ENCODE peak calls at places on chromosomes 16 and 17, in five cellular contexts. One of them, this sample, is unnamed.

GRCh38 chr16:17335826-17336492 is 134.8 kb downstream of the XYLT1 start:
- DNase-seq in HepG2: no peak
- DNase-seq in H1: no peak
- DNase-seq in GM12878: no peak
- DNase-seq in NT2/D1: no peak
- DNase-seq in this sample: no peak

GRCh38 chr17:15269690-15270089 is 4.6 kb upstream of the PMP22 start:
- DNase-seq in NT2/D1: no peak
- DNase-seq in HepG2: no peak
- DNase-seq in H1: no peak
- DNase-seq in GM12878: no peak
- DNase-seq in this sample: no peak

GRCh38 chr17:74340470-74341023 is 14.5 kb downstream of the KIF19 start:
- DNase-seq in GM12878: no peak
- DNase-seq in HepG2: peak
- DNase-seq in NT2/D1: no peak
- DNase-seq in H1: no peak
- DNase-seq in this sample: no peak

GRCh38 chr17:81424613-81425017 is 29.4 kb downstream of the BAHCC1 start:
- DNase-seq in H1: no peak
- DNase-seq in GM12878: no peak
- DNase-seq in NT2/D1: no peak
- DNase-seq in HepG2: no peak
- DNase-seq in this sample: no peak

GRCh38 chr16:17633146-17633966 is 162.6 kb upstream of the XYLT1 start:
- DNase-seq in H1: no peak
- DNase-seq in GM12878: no peak
- DNase-seq in HepG2: no peak
- DNase-seq in NT2/D1: no peak
- DNase-seq in this sample: no peak

GRCh38 chr17:144936-145670 is 7.7 kb downstream of the SCGB1C2 start:
- DNase-seq in HepG2: no peak
- DNase-seq in GM12878: no peak
- DNase-seq in H1: peak
- DNase-seq in NT2/D1: no peak
- DNase-seq in this sample: no peak

GRCh38 chr16:67959520-67959919 is 8.9 kb downstream of the SLC12A4 start:
- DNase-seq in GM12878: no peak
- DNase-seq in HepG2: no peak
- DNase-seq in H1: no peak
- DNase-seq in NT2/D1: no peak
- DNase-seq in this sample: no peak

GRCh38 chr17:59284317-59284716 is 47.1 kb upstream of the YPEL2 start:
- DNase-seq in NT2/D1: no peak
- DNase-seq in H1: no peak
- DNase-seq in GM12878: no peak
- DNase-seq in HepG2: no peak
- DNase-seq in this sample: no peak

GRCh38 chr17:83053021-83053778 is 26.2 kb upstream of the METRNL start:
- DNase-seq in NT2/D1: no peak
- DNase-seq in H1: peak
- DNase-seq in GM12878: no peak
- DNase-seq in HepG2: no peak
- DNase-seq in this sample: no peak

GRCh38 chr16:27698266-27698665 is 148.3 kb downstream of the KATNIP start:
- DNase-seq in NT2/D1: peak
- DNase-seq in GM12878: no peak
- DNase-seq in H1: peak
- DNase-seq in HepG2: no peak
- DNase-seq in this sample: peak

GRCh38 chr16:89090182-89090630 is 3.4 kb upstream of the ACSF3 start:
- DNase-seq in GM12878: no peak
- DNase-seq in NT2/D1: no peak
- DNase-seq in HepG2: no peak
- DNase-seq in H1: no peak
- DNase-seq in this sample: no peak

GRCh38 chr17:38465420-38466345 is 37.4 kb downstream of the ARHGAP23 start:
- DNase-seq in H1: no peak
- DNase-seq in NT2/D1: no peak
- DNase-seq in GM12878: no peak
- DNase-seq in HepG2: no peak
- DNase-seq in this sample: peak

GRCh38 chr16:22627043-22627442 is 116.4 kb downstream of the NPIPB5 start:
- DNase-seq in H1: no peak
- DNase-seq in GM12878: no peak
- DNase-seq in NT2/D1: no peak
- DNase-seq in HepG2: no peak
- DNase-seq in this sample: no peak

GRCh38 chr16:2715519-2715918 is 4.5 kb downstream of the PRSS27 start:
- DNase-seq in NT2/D1: no peak
- DNase-seq in GM12878: no peak
- DNase-seq in H1: peak
- DNase-seq in HepG2: no peak
- DNase-seq in this sample: no peak

GRCh38 chr16:75486014-75486404 is 9.2 kb downstream of the CHST6 start:
- DNase-seq in HepG2: no peak
- DNase-seq in GM12878: no peak
- DNase-seq in NT2/D1: no peak
- DNase-seq in H1: no peak
- DNase-seq in this sample: no peak

GRCh38 chr17:77644181-77644972 is 314.1 kb upstream of the TNRC6C start:
- DNase-seq in GM12878: no peak
- DNase-seq in H1: no peak
- DNase-seq in NT2/D1: no peak
- DNase-seq in HepG2: no peak
- DNase-seq in this sample: no peak

GRCh38 chr17:72076678-72077030 is 44.2 kb upstream of the SOX9 start:
- DNase-seq in GM12878: no peak
- DNase-seq in HepG2: no peak
- DNase-seq in NT2/D1: no peak
- DNase-seq in H1: no peak
- DNase-seq in this sample: no peak

GRCh38 chr17:72075995-72076677 is 44.7 kb upstream of the SOX9 start:
- DNase-seq in HepG2: peak
- DNase-seq in GM12878: no peak
- DNase-seq in NT2/D1: no peak
- DNase-seq in H1: no peak
- DNase-seq in this sample: no peak

GRCh38 chr17:72079700-72080099 is 41.1 kb upstream of the SOX9 start:
- DNase-seq in HepG2: no peak
- DNase-seq in GM12878: no peak
- DNase-seq in H1: no peak
- DNase-seq in NT2/D1: no peak
- DNase-seq in this sample: no peak

GRCh38 chr17:72077326-72077960 is 43.4 kb upstream of the SOX9 start:
- DNase-seq in NT2/D1: no peak
- DNase-seq in H1: no peak
- DNase-seq in GM12878: no peak
- DNase-seq in HepG2: no peak
- DNase-seq in this sample: no peak
- TF ChIP-seq SUZ12 in NT2/D1: no peak
- TF ChIP-seq SUZ12 in H1: no peak
- TF ChIP-seq SUZ12 in GM12878: no peak
- TF ChIP-seq SUZ12 in HepG2: no peak
- TF ChIP-seq SUZ12 in this sample: no peak

GRCh38 chr17:7354262-7354781 is 634 bp upstream of the TMEM95 start:
- DNase-seq in H1: no peak
- DNase-seq in HepG2: no peak
- DNase-seq in NT2/D1: no peak
- DNase-seq in GM12878: no peak
- DNase-seq in this sample: no peak

GRCh38 chr17:7352559-7352889 is 562 bp downstream of the KCTD11 start:
- DNase-seq in GM12878: no peak
- DNase-seq in HepG2: no peak
- DNase-seq in H1: no peak
- DNase-seq in NT2/D1: no peak
- DNase-seq in this sample: no peak

GRCh38 chr17:7352910-7353635 is 1.1 kb downstream of the KCTD11 start:
- DNase-seq in GM12878: no peak
- DNase-seq in H1: no peak
- DNase-seq in NT2/D1: no peak
- DNase-seq in HepG2: no peak
- DNase-seq in this sample: no peak

GRCh38 chr17:7355053-7355452 is at the start of gene TMEM95:
- DNase-seq in HepG2: no peak
- DNase-seq in H1: no peak
- DNase-seq in NT2/D1: no peak
- DNase-seq in GM12878: no peak
- DNase-seq in this sample: no peak

DNA sequence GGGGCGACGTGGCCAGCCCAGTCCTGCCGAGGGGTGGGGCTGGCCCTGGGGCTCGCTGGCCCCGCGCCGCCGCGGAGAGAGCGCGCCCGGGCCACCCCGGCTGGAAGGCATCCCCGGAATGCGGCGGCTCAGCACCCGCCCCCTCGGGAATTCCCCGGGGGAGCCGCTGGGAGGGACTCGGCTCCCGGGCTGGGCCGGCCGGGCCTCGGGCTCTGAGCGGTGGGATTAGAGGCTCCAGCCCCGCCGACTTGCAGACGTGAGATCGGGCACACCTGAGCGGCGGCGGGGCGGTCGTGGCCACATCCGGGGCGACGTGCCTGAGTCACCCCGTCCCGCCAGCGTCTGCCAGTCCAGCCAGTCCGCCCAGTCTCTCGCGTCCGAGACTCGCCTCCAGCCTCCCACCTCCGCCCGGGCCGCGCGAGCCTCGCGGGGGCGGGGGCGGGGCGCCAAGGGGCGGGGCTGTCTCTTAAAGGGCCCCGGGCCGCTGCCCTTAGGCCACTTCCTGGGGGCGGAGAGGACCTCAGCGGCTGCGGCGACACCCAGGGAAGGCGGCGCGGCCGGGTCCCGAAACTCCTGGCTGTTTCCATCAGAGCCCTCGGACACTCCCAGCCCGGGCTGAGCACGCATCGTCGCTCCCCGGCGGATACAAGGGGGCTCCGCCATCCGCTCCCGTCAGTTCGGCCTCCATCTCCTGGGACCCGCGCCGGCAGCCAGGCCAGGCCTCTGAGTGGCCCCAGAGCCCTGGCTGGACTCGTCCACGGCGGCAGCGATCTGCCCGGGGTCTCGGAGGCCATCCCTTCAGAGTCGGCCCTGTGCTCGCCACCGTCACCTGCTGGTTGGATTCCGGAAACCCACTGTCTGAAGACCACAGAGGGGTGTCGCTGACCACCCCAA is at the start of gene KCTD11:
- DNase-seq in GM12878: no peak
- DNase-seq in NT2/D1: no peak
- DNase-seq in HepG2: peak
- DNase-seq in H1: peak
- DNase-seq in this sample: peak
- TF ChIP-seq SUZ12 in GM12878: no peak
- TF ChIP-seq SUZ12 in NT2/D1: no peak
- TF ChIP-seq SUZ12 in HepG2: no peak
- TF ChIP-seq SUZ12 in H1: no peak
- TF ChIP-seq SUZ12 in this sample: no peak

DNA sequence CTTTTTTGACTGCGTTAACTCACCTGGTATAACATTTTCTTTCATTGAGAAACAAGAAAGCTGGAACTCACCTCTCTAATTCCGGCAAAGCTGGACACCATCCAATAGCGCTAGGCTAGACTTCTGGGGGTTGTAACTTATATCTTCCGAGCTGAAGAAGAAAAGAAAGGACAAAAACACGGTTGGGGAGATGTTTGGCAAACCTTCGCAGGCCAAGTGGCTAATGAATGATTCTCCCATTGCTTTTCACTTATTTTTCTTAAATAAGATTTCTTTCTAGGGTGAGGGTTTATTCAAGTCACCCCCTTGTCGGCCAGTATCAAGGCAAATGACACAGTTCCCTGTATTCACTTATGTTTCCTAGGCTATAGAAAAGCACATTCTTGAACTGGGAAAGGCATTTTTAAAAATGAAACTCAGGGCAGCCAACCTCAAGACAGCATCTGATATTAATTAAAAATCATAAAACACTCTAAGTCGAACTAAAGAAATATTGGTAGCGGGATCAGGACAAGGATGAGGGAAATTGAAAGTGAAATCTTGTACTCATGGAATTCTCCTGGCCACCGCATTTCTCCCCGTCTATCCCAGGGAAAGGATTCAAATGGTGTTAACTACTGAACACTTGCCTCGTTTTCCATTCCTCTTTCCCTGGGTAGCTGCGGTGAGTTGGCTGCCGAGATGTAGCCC is 95.9 kb upstream of the ZFHX3 start:
- DNase-seq in HepG2: no peak
- DNase-seq in H1: no peak
- DNase-seq in NT2/D1: no peak
- DNase-seq in GM12878: no peak
- DNase-seq in this sample: no peak
- TF ChIP-seq SUZ12 in HepG2: no peak
- TF ChIP-seq SUZ12 in H1: no peak
- TF ChIP-seq SUZ12 in NT2/D1: no peak
- TF ChIP-seq SUZ12 in GM12878: no peak
- TF ChIP-seq SUZ12 in this sample: no peak

GRCh38 chr17:55038291-55038690 is 69.7 kb downstream of the STXBP4 start:
- DNase-seq in H1: no peak
- DNase-seq in NT2/D1: no peak
- DNase-seq in GM12878: no peak
- DNase-seq in HepG2: no peak
- DNase-seq in this sample: no peak

DNA sequence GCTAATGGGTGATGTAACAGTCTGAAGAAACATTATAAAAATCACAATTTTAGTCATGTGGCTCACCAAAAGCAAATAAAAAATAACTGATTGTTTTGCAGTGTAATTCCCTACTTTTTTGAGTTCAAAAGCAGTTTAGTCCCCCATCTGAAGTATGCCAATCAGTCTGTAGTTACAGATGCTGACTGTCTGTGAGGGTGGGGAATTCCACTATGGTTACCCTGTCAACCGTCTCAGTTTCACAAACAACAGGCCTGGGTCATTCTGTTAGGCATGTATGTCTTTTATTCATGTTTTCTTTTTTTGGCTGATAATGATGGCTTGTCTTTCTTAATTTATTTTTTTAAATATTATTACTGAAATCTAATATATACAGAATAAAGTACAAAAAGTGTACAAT is 69.3 kb downstream of the STXBP4 start:
- DNase-seq in H1: no peak
- DNase-seq in HepG2: no peak
- DNase-seq in GM12878: peak
- DNase-seq in NT2/D1: no peak
- DNase-seq in this sample: no peak
- TF ChIP-seq SUZ12 in H1: no peak
- TF ChIP-seq SUZ12 in HepG2: no peak
- TF ChIP-seq SUZ12 in GM12878: no peak
- TF ChIP-seq SUZ12 in NT2/D1: no peak
- TF ChIP-seq SUZ12 in this sample: no peak

GRCh38 chr16:50740747-50741146 is 1.1 kb upstream of the CYLD start:
- DNase-seq in H1: no peak
- DNase-seq in HepG2: no peak
- DNase-seq in GM12878: no peak
- DNase-seq in NT2/D1: no peak
- DNase-seq in this sample: no peak

GRCh38 chr16:50741808-50742520 is at the start of gene CYLD:
- DNase-seq in NT2/D1: peak
- DNase-seq in H1: peak
- DNase-seq in HepG2: peak
- DNase-seq in GM12878: peak
- DNase-seq in this sample: peak

GRCh38 chr16:50742521-50743150 is 750 bp downstream of the CYLD start:
- DNase-seq in HepG2: no peak
- DNase-seq in GM12878: no peak
- DNase-seq in NT2/D1: no peak
- DNase-seq in H1: peak
- DNase-seq in this sample: peak

GRCh38 chr16:50739031-50739430 is 2.9 kb upstream of the CYLD start:
- DNase-seq in H1: no peak
- DNase-seq in NT2/D1: no peak
- DNase-seq in GM12878: no peak
- DNase-seq in HepG2: no peak
- DNase-seq in this sample: no peak

GRCh38 chr16:50741225-50741807 is 570 bp upstream of the CYLD start:
- DNase-seq in NT2/D1: no peak
- DNase-seq in H1: no peak
- DNase-seq in GM12878: no peak
- DNase-seq in HepG2: no peak
- DNase-seq in this sample: no peak
- TF ChIP-seq SUZ12 in NT2/D1: no peak
- TF ChIP-seq SUZ12 in H1: no peak
- TF ChIP-seq SUZ12 in GM12878: no peak
- TF ChIP-seq SUZ12 in HepG2: no peak
- TF ChIP-seq SUZ12 in this sample: no peak